ENCODE peak calls at places on chromosome 11, in eight cellular contexts. C is A673, Z is pancreas, B is SK-N-SH, Y is left ventricle myocardium inferior, P is thoracic aorta, S is body of pancreas, F is GM23338. J is an unnamed sample.

GRCh38 chr11:69367211-69367964 is 73.4 kb downstream of the MYEOV start:
- DNase-seq in S (no peak), C (no peak), B (no peak), Z (no peak), P (no peak), F (no peak), Y (no peak), J (no peak)

GRCh38 chr11:107457205-107457557 is 444 bp downstream of the CWF19L2 start:
- DNase-seq in S (no peak), C (no peak), Y (no peak), F (peak; percentile 15), P (no peak), Z (no peak), B (peak; percentile 15), J (no peak)

GRCh38 chr11:2663915-2664314 is 35.9 kb downstream of the KCNQ1OT1 start:
- DNase-seq in Z (no peak), Y (no peak), C (no peak), S (no peak), F (no peak), P (no peak), B (no peak), J (no peak)

GRCh38 chr11:88293931-88294330 is 43.6 kb downstream of the CTSC start:
- DNase-seq in F (no peak), P (no peak), Y (no peak), Z (no peak), B (no peak), C (no peak), S (no peak), J (no peak)

GRCh38 chr11:13486926-13487660 is 8.7 kb downstream of the PTH start:
- DNase-seq in C (peak; percentile 17), F (peak; percentile 87), B (no peak), Y (peak; percentile 63), P (no peak), Z (peak; percentile 87), S (peak; percentile 70), J (peak; percentile 82)

GRCh38 chr11:105856954-105857353 is 165.1 kb downstream of the MSANTD4 start:
- DNase-seq in F (no peak), Z (no peak), Y (no peak), C (no peak), P (no peak), B (no peak), S (no peak), J (no peak)

GRCh38 chr11:121042296-121042695 is 18.4 kb downstream of the TBCEL start:
- DNase-seq in B (no peak), C (no peak), P (no peak), Z (no peak), S (no peak), Y (no peak), F (no peak), J (no peak)

GRCh38 chr11:107591098-107591445 is at the start of gene ELMOD1:
- DNase-seq in S (peak; percentile 24), Y (peak; percentile 54), B (peak; percentile 90), F (peak; percentile 72), P (no peak), Z (peak; percentile 77), C (peak; percentile 65), J (peak; percentile 87)

GRCh38 chr11:115550291-115551059 is 46.3 kb upstream of the CADM1 start:
- DNase-seq in S (no peak), C (no peak), P (no peak), B (no peak), Y (no peak), Z (no peak), F (no peak), J (no peak)

GRCh38 chr11:832529-833113 is at the start of gene CD151:
- DNase-seq in B (peak; percentile 88), S (peak; percentile 79), P (no peak), Z (peak; percentile 85), Y (peak; percentile 54), F (peak; percentile 82), C (peak; percentile 70), J (peak; percentile 83)

GRCh38 chr11:130470832-130471706 is 22.6 kb downstream of the ADAMTS15 start:
- DNase-seq in C (no peak), F (no peak), Y (no peak), Z (no peak), S (no peak), B (no peak), P (no peak), J (peak; percentile 32)

GRCh38 chr11:68282141-68282860 is 10.5 kb upstream of the C11orf24 start:
- DNase-seq in Z (no peak), B (no peak), F (no peak), P (no peak), S (no peak), Y (no peak), C (no peak), J (no peak)

GRCh38 chr11:22633354-22633902 is 7.8 kb upstream of the FANCF start:
- DNase-seq in P (no peak), S (no peak), F (peak; percentile 48), C (no peak), Y (no peak), Z (no peak), B (no peak), J (no peak)

GRCh38 chr11:65529475-65530156 is 4.7 kb downstream of the SCYL1 start:
- DNase-seq in P (no peak), B (peak; percentile 4), Z (no peak), C (no peak), S (no peak), Y (no peak), F (no peak), J (peak; percentile 44)

GRCh38 chr11:117107701-117108590 is 9.7 kb upstream of the SIK3 start:
- DNase-seq in S (no peak), Z (no peak), B (no peak), P (no peak), Y (no peak), F (no peak), C (no peak), J (no peak)

DNA sequence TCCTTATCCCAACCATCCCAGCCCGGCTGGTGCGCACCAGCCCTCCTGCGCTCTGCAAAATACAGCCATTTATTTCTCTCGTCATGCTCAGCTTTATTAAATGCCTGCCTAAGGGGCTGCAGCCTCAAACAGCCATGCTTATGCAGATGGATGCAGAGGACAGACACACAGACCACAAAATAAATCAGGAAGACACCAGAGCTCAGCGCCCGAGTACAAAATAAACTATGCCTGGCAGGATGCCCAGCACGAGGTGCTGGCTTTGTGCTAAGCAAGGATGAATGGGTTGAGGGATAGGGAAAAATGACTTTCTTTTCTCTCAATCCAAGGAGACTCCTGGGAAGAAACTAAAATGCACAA is 70.5 kb downstream of the RPUSD4 start:
- DNase-seq in F (no peak), Z (no peak), C (peak; percentile 77), P (no peak), B (peak; percentile 66), Y (peak; percentile 64), S (peak; percentile 58), J (no peak)
- H3K4me1 ChIP-seq in F (peaks cover 18% of the 10 kb centered on the region), Z (no peaks in the 10 kb centered on the region), C (peaks cover 42% of the 10 kb centered on the region), P (peaks cover 12% of the 10 kb centered on the region), B (peaks cover 46% of the 10 kb centered on the region), Y (peaks cover 52% of the 10 kb centered on the region), S (peaks cover 19% of the 10 kb centered on the region), J (peaks cover 9% of the 10 kb centered on the region)

DNA sequence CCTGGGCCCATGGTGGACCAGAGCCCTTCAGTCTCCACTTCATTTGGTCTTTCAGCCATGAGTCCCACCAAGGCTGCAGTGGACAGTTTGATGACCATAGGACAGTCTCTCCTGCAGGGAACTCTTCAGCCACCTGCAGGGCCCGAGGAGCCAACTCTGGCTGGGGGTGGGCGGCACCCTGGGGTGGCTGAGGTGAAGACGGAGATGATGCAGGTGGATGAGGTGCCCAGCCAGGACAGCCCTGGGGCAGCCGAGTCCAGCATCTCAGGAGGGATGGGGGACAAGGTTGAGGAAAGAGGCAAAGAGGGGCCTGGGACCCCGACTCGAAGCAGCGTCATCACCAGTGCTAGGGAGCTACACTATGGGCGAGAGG is 4.3 kb downstream of the ZBTB16 start:
- DNase-seq in C (no peak), F (no peak), S (no peak), Z (peak; percentile 39), Y (no peak), P (no peak), B (no peak), J (no peak)
- H3K4me3 ChIP-seq in C (no peak overlapping the region), F (no peak overlapping the region), S (no peak overlapping the region), Z (no peak overlapping the region), Y (peak overlapping the region; percentile 100), P (peak overlapping the region; percentile 97), B (no peak overlapping the region), J (no peak overlapping the region)

GRCh38 chr11:34086554-34087278 is 18.7 kb upstream of the NAT10 start:
- DNase-seq in P (no peak), Z (no peak), Y (no peak), S (no peak), B (no peak), F (no peak), C (no peak), J (no peak)
- H3K27ac ChIP-seq in P (no peak overlapping the region), Z (no peak overlapping the region), Y (no peak overlapping the region), S (no peak overlapping the region), B (peak overlapping the region; percentile 20), F (no peak overlapping the region), C (peak overlapping the region; percentile 0), J (no peak overlapping the region)

GRCh38 chr11:119320593-119321524 is 3.9 kb upstream of the MCAM start:
- DNase-seq in F (peak; percentile 77), B (no peak), Y (peak; percentile 74), Z (peak; percentile 77), S (peak; percentile 49), C (peak; percentile 55), P (no peak), J (peak; percentile 91)

GRCh38 chr11:119318240-119319135 is 1.6 kb upstream of the MCAM start:
- DNase-seq in Y (no peak), P (no peak), Z (no peak), S (peak; percentile 45), F (peak; percentile 76), C (no peak), B (peak; percentile 47), J (peak; percentile 69)

GRCh38 chr11:119317592-119318239 is 786 bp upstream of the MCAM start:
- DNase-seq in B (peak; percentile 16), C (no peak), Z (no peak), F (no peak), Y (no peak), P (no peak), S (no peak), J (no peak)

GRCh38 chr11:119319136-119319701 is 2.3 kb upstream of the MCAM start:
- DNase-seq in Z (no peak), F (no peak), B (no peak), P (no peak), C (no peak), Y (no peak), S (no peak), J (peak; percentile 62)

DNA sequence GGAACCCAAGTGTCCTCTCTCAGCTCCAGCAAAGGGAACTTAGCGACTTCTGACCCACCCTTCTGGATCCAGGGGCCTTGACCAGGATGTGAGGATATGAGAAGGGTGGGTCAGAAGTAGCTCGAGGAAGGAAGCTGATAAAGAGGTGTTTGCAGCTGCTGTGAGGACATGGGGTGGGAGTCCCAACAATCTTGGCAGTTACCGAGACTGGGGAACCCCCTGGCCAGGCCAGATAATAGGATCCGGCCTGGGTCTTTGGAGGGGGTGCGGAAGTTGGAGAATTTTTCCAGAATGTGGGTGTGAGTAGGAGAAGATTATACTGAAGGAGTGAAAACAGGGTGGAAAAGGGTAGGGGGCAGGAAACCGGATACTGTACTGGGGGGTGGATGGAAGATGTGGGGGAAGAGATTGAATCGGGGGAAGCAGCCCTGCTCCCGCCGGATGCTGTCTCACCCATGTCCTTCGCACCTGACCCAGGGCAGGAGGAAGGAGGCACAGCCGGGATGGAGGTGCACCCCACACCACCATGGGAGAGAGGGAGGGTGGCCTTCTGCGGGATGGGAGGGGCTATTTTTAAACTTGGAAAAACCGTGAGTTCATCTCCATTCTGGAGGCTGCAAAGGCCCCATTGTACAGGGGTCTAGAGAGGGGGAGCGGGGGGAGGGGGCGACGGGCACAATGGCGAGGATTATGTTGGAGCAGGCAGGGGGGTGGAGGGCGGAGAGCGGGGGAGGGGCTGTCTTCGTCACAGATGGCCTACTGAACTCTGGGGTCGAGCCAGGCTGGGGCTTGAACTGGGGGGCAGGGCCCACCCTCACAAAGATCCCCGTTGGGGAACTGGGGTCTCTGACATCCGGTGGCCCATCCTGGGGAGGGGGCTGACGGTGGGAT is 3.0 kb upstream of the MCAM start:
- DNase-seq in Z (no peak), F (no peak), B (no peak), P (no peak), C (no peak), Y (no peak), S (no peak), J (peak; percentile 64)
- H3K4me1 ChIP-seq in Z (peaks cover 6% of the 10 kb centered on the region), F (peaks cover 45% of the 10 kb centered on the region), B (peaks cover 34% of the 10 kb centered on the region), P (peaks cover 27% of the 10 kb centered on the region), C (peaks cover 25% of the 10 kb centered on the region), Y (peaks cover 85% of the 10 kb centered on the region), S (peaks cover 50% of the 10 kb centered on the region), J (peaks cover 13% of the 10 kb centered on the region)